ENCODE peak calls at places on chromosomes 5 and 9, in eight cellular contexts. One of them, this sample, is unnamed.

GRCh38 chr9:110602281-110602680 is 22.7 kb upstream of the SVEP1 start:
- DNase-seq in kidney epithelial cell: no peak
- DNase-seq in astrocyte of the spinal cord: no peak
- DNase-seq in right atrium auricular region: no peak
- DNase-seq in esophagus squamous epithelium: no peak
- DNase-seq in kidney: no peak
- DNase-seq in bronchial epithelial cell: peak
- DNase-seq in left lung: no peak
- DNase-seq in this sample: no peak

GRCh38 chr5:891117-891836 is 1.3 kb downstream of the BRD9 start:
- DNase-seq in kidney epithelial cell: no peak
- DNase-seq in astrocyte of the spinal cord: no peak
- DNase-seq in right atrium auricular region: no peak
- DNase-seq in esophagus squamous epithelium: no peak
- DNase-seq in kidney: no peak
- DNase-seq in bronchial epithelial cell: no peak
- DNase-seq in left lung: no peak
- DNase-seq in this sample: no peak

GRCh38 chr9:132042324-132042723 is 37.3 kb downstream of the MED27 start:
- DNase-seq in kidney epithelial cell: peak
- DNase-seq in astrocyte of the spinal cord: peak
- DNase-seq in right atrium auricular region: no peak
- DNase-seq in esophagus squamous epithelium: no peak
- DNase-seq in kidney: no peak
- DNase-seq in bronchial epithelial cell: peak
- DNase-seq in left lung: no peak
- DNase-seq in this sample: no peak

GRCh38 chr5:80187274-80187673 is 68.6 kb downstream of the SERINC5 start:
- DNase-seq in kidney epithelial cell: no peak
- DNase-seq in astrocyte of the spinal cord: no peak
- DNase-seq in right atrium auricular region: no peak
- DNase-seq in esophagus squamous epithelium: no peak
- DNase-seq in kidney: no peak
- DNase-seq in bronchial epithelial cell: peak
- DNase-seq in left lung: no peak
- DNase-seq in this sample: no peak

GRCh38 chr9:130962418-130963316 is 23.6 kb upstream of the FIBCD1 start:
- DNase-seq in kidney epithelial cell: peak
- DNase-seq in astrocyte of the spinal cord: peak
- DNase-seq in right atrium auricular region: peak
- DNase-seq in esophagus squamous epithelium: peak
- DNase-seq in kidney: peak
- DNase-seq in bronchial epithelial cell: peak
- DNase-seq in left lung: peak
- DNase-seq in this sample: no peak

GRCh38 chr5:131270809-131271208 is 7.0 kb downstream of the CDC42SE2 start:
- DNase-seq in kidney epithelial cell: no peak
- DNase-seq in astrocyte of the spinal cord: peak
- DNase-seq in right atrium auricular region: no peak
- DNase-seq in esophagus squamous epithelium: no peak
- DNase-seq in kidney: no peak
- DNase-seq in bronchial epithelial cell: peak
- DNase-seq in left lung: no peak
- DNase-seq in this sample: no peak

GRCh38 chr5:34547300-34548085 is 108.6 kb upstream of the RAI14 start:
- DNase-seq in kidney epithelial cell: no peak
- DNase-seq in astrocyte of the spinal cord: no peak
- DNase-seq in right atrium auricular region: no peak
- DNase-seq in esophagus squamous epithelium: no peak
- DNase-seq in kidney: no peak
- DNase-seq in bronchial epithelial cell: no peak
- DNase-seq in left lung: no peak
- DNase-seq in this sample: no peak

GRCh38 chr5:1437452-1437851 is 7.8 kb downstream of the SLC6A3 start:
- DNase-seq in kidney epithelial cell: no peak
- DNase-seq in astrocyte of the spinal cord: no peak
- DNase-seq in right atrium auricular region: no peak
- DNase-seq in esophagus squamous epithelium: no peak
- DNase-seq in kidney: no peak
- DNase-seq in bronchial epithelial cell: peak
- DNase-seq in left lung: peak
- DNase-seq in this sample: no peak

GRCh38 chr5:122464191-122464590 is 152.2 kb downstream of the SNCAIP start:
- DNase-seq in kidney epithelial cell: no peak
- DNase-seq in astrocyte of the spinal cord: no peak
- DNase-seq in right atrium auricular region: no peak
- DNase-seq in esophagus squamous epithelium: no peak
- DNase-seq in kidney: no peak
- DNase-seq in bronchial epithelial cell: no peak
- DNase-seq in left lung: no peak
- DNase-seq in this sample: no peak

GRCh38 chr5:132486318-132487094 is 4.1 kb downstream of the IRF1 start:
- DNase-seq in kidney epithelial cell: no peak
- DNase-seq in astrocyte of the spinal cord: no peak
- DNase-seq in right atrium auricular region: peak
- DNase-seq in esophagus squamous epithelium: no peak
- DNase-seq in kidney: peak
- DNase-seq in bronchial epithelial cell: no peak
- DNase-seq in left lung: no peak
- DNase-seq in this sample: peak

GRCh38 chr5:151127926-151128325 is 29.7 kb downstream of the ANXA6 start:
- DNase-seq in kidney epithelial cell: no peak
- DNase-seq in astrocyte of the spinal cord: no peak
- DNase-seq in right atrium auricular region: no peak
- DNase-seq in esophagus squamous epithelium: no peak
- DNase-seq in kidney: no peak
- DNase-seq in bronchial epithelial cell: no peak
- DNase-seq in left lung: no peak
- DNase-seq in this sample: no peak

GRCh38 chr5:72402959-72403628 is 82.9 kb downstream of the PTCD2 start:
- DNase-seq in kidney epithelial cell: no peak
- DNase-seq in astrocyte of the spinal cord: peak
- DNase-seq in right atrium auricular region: no peak
- DNase-seq in esophagus squamous epithelium: no peak
- DNase-seq in kidney: no peak
- DNase-seq in bronchial epithelial cell: no peak
- DNase-seq in left lung: peak
- DNase-seq in this sample: no peak
- TF ChIP-seq CTCF in kidney epithelial cell: peak
- TF ChIP-seq CTCF in astrocyte of the spinal cord: peak
- TF ChIP-seq CTCF in right atrium auricular region: peak
- TF ChIP-seq CTCF in esophagus squamous epithelium: peak
- TF ChIP-seq CTCF in kidney: peak
- TF ChIP-seq CTCF in bronchial epithelial cell: peak
- TF ChIP-seq CTCF in left lung: peak
- TF ChIP-seq CTCF in this sample: no peak

DNA sequence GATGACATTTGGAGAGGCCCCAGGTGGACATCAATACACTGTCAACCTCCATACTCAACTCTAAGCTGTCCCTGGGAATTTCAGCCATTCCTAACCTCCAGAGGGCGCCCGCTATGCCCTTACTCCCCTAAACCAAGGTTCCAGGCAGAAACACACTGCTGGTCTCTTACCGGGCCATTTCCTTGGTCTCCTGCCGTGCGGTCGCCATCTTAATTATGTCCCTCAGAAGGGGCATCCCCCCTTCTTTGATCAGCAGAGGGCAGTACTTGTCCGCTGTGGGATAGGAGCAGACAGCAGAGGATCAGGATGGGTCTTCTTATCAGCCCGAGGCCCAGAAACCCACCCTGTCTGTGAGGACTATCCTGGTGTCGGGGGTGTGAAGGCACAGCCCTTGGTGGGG is 9.3 kb upstream of the ZDHHC12 start:
- DNase-seq in kidney epithelial cell: peak
- DNase-seq in astrocyte of the spinal cord: peak
- DNase-seq in right atrium auricular region: peak
- DNase-seq in esophagus squamous epithelium: no peak
- DNase-seq in kidney: no peak
- DNase-seq in bronchial epithelial cell: peak
- DNase-seq in left lung: peak
- DNase-seq in this sample: no peak
- TF ChIP-seq CTCF in kidney epithelial cell: peak
- TF ChIP-seq CTCF in astrocyte of the spinal cord: peak
- TF ChIP-seq CTCF in right atrium auricular region: peak
- TF ChIP-seq CTCF in esophagus squamous epithelium: peak
- TF ChIP-seq CTCF in kidney: peak
- TF ChIP-seq CTCF in bronchial epithelial cell: peak
- TF ChIP-seq CTCF in left lung: peak
- TF ChIP-seq CTCF in this sample: no peak

DNA sequence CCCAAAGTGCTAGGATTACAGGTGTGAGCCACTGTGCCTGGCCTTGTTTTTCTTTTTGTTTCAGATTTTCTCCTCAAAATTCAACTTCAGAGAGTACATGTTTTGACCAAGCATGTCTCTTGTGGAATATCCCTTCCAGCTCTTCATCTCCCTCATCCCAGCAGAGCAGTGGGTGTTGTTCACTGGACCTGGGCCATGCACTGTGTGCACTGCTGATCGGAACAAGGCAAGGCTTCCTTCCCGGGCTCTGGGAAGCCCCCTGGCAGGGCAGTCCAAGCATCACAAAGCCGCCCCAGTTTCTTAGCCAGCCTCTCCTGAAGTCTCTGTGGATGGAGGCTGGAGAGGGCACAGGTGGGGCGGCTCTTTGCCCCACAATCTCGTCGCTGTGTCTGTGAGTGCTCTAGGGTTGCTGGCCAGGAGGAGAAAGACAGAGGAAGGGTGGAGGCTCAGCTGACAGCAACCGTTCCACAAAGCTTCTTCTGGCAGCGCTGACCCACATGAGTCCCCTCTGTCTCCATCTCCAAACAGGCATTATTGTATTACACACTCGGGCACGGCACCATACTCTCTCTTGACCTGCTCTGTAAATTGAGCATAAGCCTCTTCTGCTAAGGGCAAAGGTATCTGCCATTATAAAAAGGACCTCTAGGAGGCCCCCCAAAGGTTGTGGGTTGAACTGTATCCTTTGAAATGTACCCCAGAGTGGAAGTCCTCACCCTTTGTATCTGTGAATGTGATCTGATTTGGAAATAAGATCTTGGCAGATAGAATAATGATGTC is 89.6 kb downstream of the TARS1 start:
- DNase-seq in kidney epithelial cell: no peak
- DNase-seq in astrocyte of the spinal cord: no peak
- DNase-seq in right atrium auricular region: no peak
- DNase-seq in esophagus squamous epithelium: no peak
- DNase-seq in kidney: no peak
- DNase-seq in bronchial epithelial cell: no peak
- DNase-seq in left lung: no peak
- DNase-seq in this sample: no peak
- TF ChIP-seq CTCF in kidney epithelial cell: no peak
- TF ChIP-seq CTCF in astrocyte of the spinal cord: no peak
- TF ChIP-seq CTCF in right atrium auricular region: no peak
- TF ChIP-seq CTCF in esophagus squamous epithelium: no peak
- TF ChIP-seq CTCF in kidney: no peak
- TF ChIP-seq CTCF in bronchial epithelial cell: no peak
- TF ChIP-seq CTCF in left lung: no peak
- TF ChIP-seq CTCF in this sample: no peak

GRCh38 chr5:145104106-145104505 is 731.0 kb downstream of the PRELID2 start:
- DNase-seq in kidney epithelial cell: no peak
- DNase-seq in astrocyte of the spinal cord: no peak
- DNase-seq in right atrium auricular region: no peak
- DNase-seq in esophagus squamous epithelium: no peak
- DNase-seq in kidney: no peak
- DNase-seq in bronchial epithelial cell: no peak
- DNase-seq in left lung: no peak
- DNase-seq in this sample: no peak

DNA sequence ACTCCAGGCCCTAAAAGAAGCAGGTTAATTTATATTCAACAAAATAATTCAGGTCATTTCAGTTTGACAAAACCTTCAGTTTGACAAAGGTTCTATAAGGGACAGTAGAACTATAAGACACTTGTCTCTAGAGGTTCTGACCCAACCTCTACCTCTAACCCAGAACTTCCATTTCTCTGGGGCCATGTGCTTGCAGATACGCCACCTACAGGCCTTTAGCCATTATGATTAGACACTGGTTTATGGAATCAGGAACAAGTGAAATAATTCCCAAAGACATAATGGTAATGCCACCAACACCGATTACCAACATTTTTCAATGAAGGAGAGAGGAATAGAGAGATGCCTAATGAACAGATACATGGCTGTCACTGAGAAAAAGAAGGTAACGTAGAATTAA is 733.9 kb downstream of the PRELID2 start:
- DNase-seq in kidney epithelial cell: no peak
- DNase-seq in astrocyte of the spinal cord: no peak
- DNase-seq in right atrium auricular region: no peak
- DNase-seq in esophagus squamous epithelium: no peak
- DNase-seq in kidney: no peak
- DNase-seq in bronchial epithelial cell: peak
- DNase-seq in left lung: no peak
- DNase-seq in this sample: no peak
- TF ChIP-seq CTCF in kidney epithelial cell: peak
- TF ChIP-seq CTCF in astrocyte of the spinal cord: peak
- TF ChIP-seq CTCF in right atrium auricular region: no peak
- TF ChIP-seq CTCF in esophagus squamous epithelium: no peak
- TF ChIP-seq CTCF in kidney: peak
- TF ChIP-seq CTCF in bronchial epithelial cell: peak
- TF ChIP-seq CTCF in left lung: no peak
- TF ChIP-seq CTCF in this sample: no peak

DNA sequence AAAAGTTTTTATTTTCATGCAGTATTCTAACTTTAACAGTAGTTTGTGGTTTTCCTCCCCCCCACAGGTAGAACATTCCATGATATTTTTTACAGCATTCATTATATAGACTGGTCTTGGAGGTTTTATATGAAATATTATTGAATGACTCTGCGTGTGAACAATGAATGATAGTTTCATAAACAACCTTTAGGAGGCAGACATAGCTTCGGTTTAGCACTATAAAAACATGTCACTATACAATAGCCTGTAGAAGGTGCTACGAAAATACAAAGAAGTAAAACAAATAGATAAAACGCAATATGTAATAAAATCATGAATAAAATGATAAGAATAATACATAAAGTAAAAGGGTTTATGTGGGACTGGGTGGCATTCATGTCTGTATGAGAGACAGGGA is 8.5 kb downstream of the KLF4 start:
- DNase-seq in kidney epithelial cell: no peak
- DNase-seq in astrocyte of the spinal cord: no peak
- DNase-seq in right atrium auricular region: no peak
- DNase-seq in esophagus squamous epithelium: no peak
- DNase-seq in kidney: no peak
- DNase-seq in bronchial epithelial cell: peak
- DNase-seq in left lung: no peak
- DNase-seq in this sample: no peak
- TF ChIP-seq CTCF in kidney epithelial cell: no peak
- TF ChIP-seq CTCF in astrocyte of the spinal cord: peak
- TF ChIP-seq CTCF in right atrium auricular region: peak
- TF ChIP-seq CTCF in esophagus squamous epithelium: peak
- TF ChIP-seq CTCF in kidney: no peak
- TF ChIP-seq CTCF in bronchial epithelial cell: no peak
- TF ChIP-seq CTCF in left lung: no peak
- TF ChIP-seq CTCF in this sample: no peak

GRCh38 chr9:136949817-136950655 is 2.0 kb upstream of the LCN12 start:
- DNase-seq in kidney epithelial cell: peak
- DNase-seq in astrocyte of the spinal cord: peak
- DNase-seq in right atrium auricular region: peak
- DNase-seq in esophagus squamous epithelium: peak
- DNase-seq in kidney: peak
- DNase-seq in bronchial epithelial cell: peak
- DNase-seq in left lung: peak
- DNase-seq in this sample: peak
- TF ChIP-seq CTCF in kidney epithelial cell: peak
- TF ChIP-seq CTCF in astrocyte of the spinal cord: no peak
- TF ChIP-seq CTCF in right atrium auricular region: peak
- TF ChIP-seq CTCF in esophagus squamous epithelium: no peak
- TF ChIP-seq CTCF in kidney: peak
- TF ChIP-seq CTCF in bronchial epithelial cell: peak
- TF ChIP-seq CTCF in left lung: no peak
- TF ChIP-seq CTCF in this sample: peak

GRCh38 chr5:177456591-177456964 is 10.0 kb downstream of the PRR7 start:
- DNase-seq in kidney epithelial cell: no peak
- DNase-seq in astrocyte of the spinal cord: no peak
- DNase-seq in right atrium auricular region: no peak
- DNase-seq in esophagus squamous epithelium: no peak
- DNase-seq in kidney: peak
- DNase-seq in bronchial epithelial cell: no peak
- DNase-seq in left lung: no peak
- DNase-seq in this sample: no peak
- TF ChIP-seq CTCF in kidney epithelial cell: no peak
- TF ChIP-seq CTCF in astrocyte of the spinal cord: no peak
- TF ChIP-seq CTCF in right atrium auricular region: peak
- TF ChIP-seq CTCF in esophagus squamous epithelium: no peak
- TF ChIP-seq CTCF in kidney: no peak
- TF ChIP-seq CTCF in bronchial epithelial cell: no peak
- TF ChIP-seq CTCF in left lung: no peak
- TF ChIP-seq CTCF in this sample: peak